ENCODE peak calls at places on chromosomes 3 and 15, in four cellular contexts. J, C, Z and T are unnamed samples.

GRCh38 chr3:120420855-120421570 is 29.8 kb downstream of the FSTL1 start:
- DNase-seq in J (no peak), C (no peak), Z (peak), T (no peak)

GRCh38 chr15:93141373-93141790 is 52.4 kb upstream of the RGMA start:
- DNase-seq in Z (no peak), J (no peak), C (no peak), T (no peak)

GRCh38 chr15:73366766-73367623 is 1.8 kb downstream of the HCN4 start:
- DNase-seq in J (no peak), C (no peak), Z (no peak), T (no peak)

GRCh38 chr15:39127925-39128617 is 452.8 kb upstream of the THBS1 start:
- DNase-seq in Z (peak), C (peak), J (peak), T (peak)

GRCh38 chr3:105982207-105982606 is 113.4 kb upstream of the CBLB start:
- DNase-seq in Z (no peak), J (no peak), C (no peak), T (no peak)

GRCh38 chr15:78282324-78282723 is 17.1 kb downstream of the SKIC8 start:
- DNase-seq in Z (no peak), J (no peak), C (no peak), T (no peak)

GRCh38 chr3:128922804-128923459 is 43.5 kb downstream of the ACAD9 start:
- DNase-seq in J (peak), C (no peak), Z (no peak), T (no peak)

GRCh38 chr15:25464784-25465183 is 26.0 kb upstream of the UBE3A start:
- DNase-seq in Z (no peak), C (no peak), J (no peak), T (no peak)

GRCh38 chr3:156010829-156011228 is 109.5 kb upstream of the KCNAB1 start:
- DNase-seq in J (no peak), C (no peak), Z (peak), T (peak)